ENCODE peak calls at places on chromosome 6, in nine cellular contexts. One of them, this sample, is unnamed.
A peak's percentile ranks its signal among the peaks of the same experiment; 100 is the strongest.

GRCh38 chr6:128432394-128432793 is 88.0 kb downstream of the PTPRK start:
- DNase-seq in GM23248: peak; percentile 72
- DNase-seq in HCT116: no peak
- DNase-seq in GM23338: no peak
- DNase-seq in MM.1S: no peak
- DNase-seq in neural progenitor cell: no peak
- DNase-seq in OCI-LY7: no peak
- DNase-seq in hepatocyte: no peak
- DNase-seq in SK-N-SH: no peak
- DNase-seq in this sample: peak; percentile 58

GRCh38 chr6:14647311-14647710 is 529.7 kb downstream of the CD83 start:
- DNase-seq in GM23248: no peak
- DNase-seq in HCT116: no peak
- DNase-seq in SK-N-SH: no peak
- DNase-seq in GM23338: no peak
- DNase-seq in neural progenitor cell: no peak
- DNase-seq in OCI-LY7: no peak
- DNase-seq in MM.1S: no peak
- DNase-seq in hepatocyte: no peak
- DNase-seq in this sample: no peak

GRCh38 chr6:43759157-43759925 is 10.7 kb upstream of the VEGFA start:
- DNase-seq in neural progenitor cell: no peak
- DNase-seq in hepatocyte: no peak
- DNase-seq in OCI-LY7: no peak
- DNase-seq in SK-N-SH: no peak
- DNase-seq in MM.1S: no peak
- DNase-seq in HCT116: no peak
- DNase-seq in GM23248: no peak
- DNase-seq in GM23338: no peak
- DNase-seq in this sample: peak; percentile 40

GRCh38 chr6:163923658-163924411 is 509.3 kb downstream of the QKI start:
- DNase-seq in neural progenitor cell: no peak
- DNase-seq in MM.1S: no peak
- DNase-seq in GM23248: no peak
- DNase-seq in GM23338: no peak
- DNase-seq in SK-N-SH: no peak
- DNase-seq in HCT116: no peak
- DNase-seq in hepatocyte: no peak
- DNase-seq in OCI-LY7: no peak
- DNase-seq in this sample: no peak

GRCh38 chr6:158753826-158754225 is 65.3 kb downstream of the EZR start:
- DNase-seq in MM.1S: no peak
- DNase-seq in neural progenitor cell: no peak
- DNase-seq in GM23338: no peak
- DNase-seq in GM23248: no peak
- DNase-seq in SK-N-SH: no peak
- DNase-seq in hepatocyte: no peak
- DNase-seq in HCT116: no peak
- DNase-seq in OCI-LY7: no peak
- DNase-seq in this sample: no peak

GRCh38 chr6:11486959-11487358 is 50.6 kb upstream of the TMEM170B start:
- DNase-seq in hepatocyte: no peak
- DNase-seq in GM23338: no peak
- DNase-seq in neural progenitor cell: no peak
- DNase-seq in HCT116: no peak
- DNase-seq in MM.1S: no peak
- DNase-seq in OCI-LY7: no peak
- DNase-seq in SK-N-SH: no peak
- DNase-seq in GM23248: no peak
- DNase-seq in this sample: no peak

GRCh38 chr6:130457605-130458004 is 91.8 kb downstream of the TMEM200A start:
- DNase-seq in GM23248: peak; percentile 61
- DNase-seq in OCI-LY7: no peak
- DNase-seq in hepatocyte: no peak
- DNase-seq in SK-N-SH: no peak
- DNase-seq in GM23338: peak; percentile 13
- DNase-seq in HCT116: no peak
- DNase-seq in MM.1S: no peak
- DNase-seq in neural progenitor cell: no peak
- DNase-seq in this sample: no peak

GRCh38 chr6:53361549-53362031 is 12.8 kb upstream of the ELOVL5 start:
- DNase-seq in MM.1S: no peak
- DNase-seq in OCI-LY7: no peak
- DNase-seq in hepatocyte: no peak
- DNase-seq in HCT116: no peak
- DNase-seq in GM23338: no peak
- DNase-seq in SK-N-SH: no peak
- DNase-seq in GM23248: peak; percentile 70
- DNase-seq in neural progenitor cell: peak; percentile 38
- DNase-seq in this sample: peak; percentile 55

GRCh38 chr6:74467533-74468215 is 738.2 kb downstream of the COL12A1 start:
- DNase-seq in hepatocyte: no peak
- DNase-seq in neural progenitor cell: no peak
- DNase-seq in GM23248: no peak
- DNase-seq in HCT116: no peak
- DNase-seq in SK-N-SH: no peak
- DNase-seq in MM.1S: no peak
- DNase-seq in GM23338: no peak
- DNase-seq in OCI-LY7: no peak
- DNase-seq in this sample: no peak

GRCh38 chr6:145374566-145374965 is 360.8 kb downstream of the EPM2A start:
- DNase-seq in GM23338: no peak
- DNase-seq in GM23248: no peak
- DNase-seq in OCI-LY7: no peak
- DNase-seq in hepatocyte: no peak
- DNase-seq in neural progenitor cell: no peak
- DNase-seq in SK-N-SH: no peak
- DNase-seq in MM.1S: no peak
- DNase-seq in HCT116: no peak
- DNase-seq in this sample: no peak

GRCh38 chr6:155442562-155442961 is 13.1 kb downstream of the NOX3 start:
- DNase-seq in MM.1S: no peak
- DNase-seq in OCI-LY7: no peak
- DNase-seq in GM23338: no peak
- DNase-seq in GM23248: no peak
- DNase-seq in neural progenitor cell: no peak
- DNase-seq in hepatocyte: no peak
- DNase-seq in SK-N-SH: peak; percentile 47
- DNase-seq in HCT116: no peak
- DNase-seq in this sample: no peak

GRCh38 chr6:107320126-107320525 is 139.2 kb downstream of the PDSS2 start:
- DNase-seq in HCT116: no peak
- DNase-seq in GM23338: no peak
- DNase-seq in neural progenitor cell: no peak
- DNase-seq in hepatocyte: no peak
- DNase-seq in GM23248: peak; percentile 79
- DNase-seq in SK-N-SH: no peak
- DNase-seq in MM.1S: no peak
- DNase-seq in OCI-LY7: no peak
- DNase-seq in this sample: no peak

GRCh38 chr6:42644211-42644610 is 78.2 kb downstream of the PRPH2 start:
- DNase-seq in OCI-LY7: no peak
- DNase-seq in GM23248: no peak
- DNase-seq in MM.1S: no peak
- DNase-seq in SK-N-SH: no peak
- DNase-seq in hepatocyte: no peak
- DNase-seq in GM23338: no peak
- DNase-seq in neural progenitor cell: no peak
- DNase-seq in HCT116: no peak
- DNase-seq in this sample: no peak

GRCh38 chr6:42637681-42638080 is 73.9 kb downstream of the UBR2 start:
- DNase-seq in GM23338: no peak
- DNase-seq in HCT116: no peak
- DNase-seq in MM.1S: no peak
- DNase-seq in SK-N-SH: no peak
- DNase-seq in GM23248: no peak
- DNase-seq in hepatocyte: no peak
- DNase-seq in OCI-LY7: no peak
- DNase-seq in neural progenitor cell: no peak
- DNase-seq in this sample: no peak

GRCh38 chr6:42642794-42643193 is 79.0 kb downstream of the UBR2 start:
- DNase-seq in HCT116: no peak
- DNase-seq in GM23338: no peak
- DNase-seq in SK-N-SH: no peak
- DNase-seq in hepatocyte: no peak
- DNase-seq in neural progenitor cell: no peak
- DNase-seq in MM.1S: no peak
- DNase-seq in OCI-LY7: no peak
- DNase-seq in GM23248: no peak
- DNase-seq in this sample: no peak
- TF ChIP-seq EZH2phosphoT487 in HCT116: no peak
- TF ChIP-seq EZH2phosphoT487 in GM23338: no peak
- TF ChIP-seq EZH2phosphoT487 in SK-N-SH: no peak
- TF ChIP-seq EZH2phosphoT487 in hepatocyte: no peak
- TF ChIP-seq EZH2phosphoT487 in neural progenitor cell: no peak
- TF ChIP-seq EZH2phosphoT487 in MM.1S: no peak
- TF ChIP-seq EZH2phosphoT487 in OCI-LY7: no peak
- TF ChIP-seq EZH2phosphoT487 in GM23248: no peak
- TF ChIP-seq EZH2phosphoT487 in this sample: no peak

GRCh38 chr6:47147175-47147727 is 105.1 kb upstream of the ADGRF1 start:
- DNase-seq in GM23248: no peak
- DNase-seq in neural progenitor cell: no peak
- DNase-seq in HCT116: no peak
- DNase-seq in hepatocyte: no peak
- DNase-seq in MM.1S: no peak
- DNase-seq in GM23338: no peak
- DNase-seq in OCI-LY7: no peak
- DNase-seq in SK-N-SH: no peak
- DNase-seq in this sample: no peak

GRCh38 chr6:47145212-47145611 is 103.1 kb upstream of the ADGRF1 start:
- DNase-seq in SK-N-SH: no peak
- DNase-seq in hepatocyte: no peak
- DNase-seq in neural progenitor cell: no peak
- DNase-seq in HCT116: no peak
- DNase-seq in GM23338: no peak
- DNase-seq in GM23248: peak; percentile 29
- DNase-seq in MM.1S: no peak
- DNase-seq in OCI-LY7: no peak
- DNase-seq in this sample: no peak

GRCh38 chr6:47147836-47148344 is 105.8 kb upstream of the ADGRF1 start:
- DNase-seq in OCI-LY7: no peak
- DNase-seq in GM23338: no peak
- DNase-seq in GM23248: no peak
- DNase-seq in neural progenitor cell: no peak
- DNase-seq in hepatocyte: no peak
- DNase-seq in SK-N-SH: no peak
- DNase-seq in HCT116: no peak
- DNase-seq in MM.1S: no peak
- DNase-seq in this sample: no peak

GRCh38 chr6:47144306-47144705 is 102.2 kb upstream of the ADGRF1 start:
- DNase-seq in hepatocyte: no peak
- DNase-seq in OCI-LY7: no peak
- DNase-seq in GM23248: peak; percentile 84
- DNase-seq in GM23338: peak; percentile 36
- DNase-seq in SK-N-SH: no peak
- DNase-seq in MM.1S: no peak
- DNase-seq in neural progenitor cell: no peak
- DNase-seq in HCT116: no peak
- DNase-seq in this sample: no peak

GRCh38 chr6:47146426-47147174 is 104.5 kb upstream of the ADGRF1 start:
- DNase-seq in OCI-LY7: peak; percentile 23
- DNase-seq in hepatocyte: no peak
- DNase-seq in MM.1S: no peak
- DNase-seq in GM23338: peak; percentile 34
- DNase-seq in GM23248: peak; percentile 64
- DNase-seq in SK-N-SH: no peak
- DNase-seq in neural progenitor cell: peak; percentile 15
- DNase-seq in HCT116: no peak
- DNase-seq in this sample: peak; percentile 65
- TF ChIP-seq EZH2phosphoT487 in OCI-LY7: no peak
- TF ChIP-seq EZH2phosphoT487 in hepatocyte: no peak
- TF ChIP-seq EZH2phosphoT487 in MM.1S: no peak
- TF ChIP-seq EZH2phosphoT487 in GM23338: no peak
- TF ChIP-seq EZH2phosphoT487 in GM23248: no peak
- TF ChIP-seq EZH2phosphoT487 in SK-N-SH: no peak
- TF ChIP-seq EZH2phosphoT487 in neural progenitor cell: no peak
- TF ChIP-seq EZH2phosphoT487 in HCT116: no peak
- TF ChIP-seq EZH2phosphoT487 in this sample: no peak

GRCh38 chr6:40965046-40965445 is 74.0 kb downstream of the UNC5CL start:
- DNase-seq in GM23338: no peak
- DNase-seq in OCI-LY7: no peak
- DNase-seq in MM.1S: no peak
- DNase-seq in GM23248: no peak
- DNase-seq in hepatocyte: no peak
- DNase-seq in HCT116: no peak
- DNase-seq in neural progenitor cell: no peak
- DNase-seq in SK-N-SH: no peak
- DNase-seq in this sample: no peak
- TF ChIP-seq EZH2phosphoT487 in GM23338: no peak
- TF ChIP-seq EZH2phosphoT487 in OCI-LY7: no peak
- TF ChIP-seq EZH2phosphoT487 in MM.1S: no peak
- TF ChIP-seq EZH2phosphoT487 in GM23248: no peak
- TF ChIP-seq EZH2phosphoT487 in hepatocyte: no peak
- TF ChIP-seq EZH2phosphoT487 in HCT116: no peak
- TF ChIP-seq EZH2phosphoT487 in neural progenitor cell: no peak
- TF ChIP-seq EZH2phosphoT487 in SK-N-SH: no peak
- TF ChIP-seq EZH2phosphoT487 in this sample: no peak

GRCh38 chr6:95248501-95248900 is 328.8 kb upstream of the MANEA start:
- DNase-seq in neural progenitor cell: no peak
- DNase-seq in GM23248: no peak
- DNase-seq in MM.1S: no peak
- DNase-seq in SK-N-SH: no peak
- DNase-seq in OCI-LY7: no peak
- DNase-seq in GM23338: peak; percentile 20
- DNase-seq in HCT116: no peak
- DNase-seq in hepatocyte: no peak
- DNase-seq in this sample: no peak

GRCh38 chr6:95240514-95240913 is 336.8 kb upstream of the MANEA start:
- DNase-seq in hepatocyte: no peak
- DNase-seq in HCT116: no peak
- DNase-seq in MM.1S: no peak
- DNase-seq in GM23248: no peak
- DNase-seq in GM23338: no peak
- DNase-seq in neural progenitor cell: no peak
- DNase-seq in OCI-LY7: no peak
- DNase-seq in SK-N-SH: peak; percentile 58
- DNase-seq in this sample: no peak

GRCh38 chr6:95244749-95245148 is 332.6 kb upstream of the MANEA start:
- DNase-seq in MM.1S: no peak
- DNase-seq in HCT116: no peak
- DNase-seq in GM23248: no peak
- DNase-seq in SK-N-SH: no peak
- DNase-seq in hepatocyte: no peak
- DNase-seq in GM23338: no peak
- DNase-seq in OCI-LY7: no peak
- DNase-seq in neural progenitor cell: no peak
- DNase-seq in this sample: peak; percentile 52

GRCh38 chr6:95242560-95242959 is 334.8 kb upstream of the MANEA start:
- DNase-seq in HCT116: no peak
- DNase-seq in MM.1S: no peak
- DNase-seq in SK-N-SH: no peak
- DNase-seq in neural progenitor cell: no peak
- DNase-seq in GM23248: no peak
- DNase-seq in OCI-LY7: no peak
- DNase-seq in GM23338: no peak
- DNase-seq in hepatocyte: no peak
- DNase-seq in this sample: no peak

DNA sequence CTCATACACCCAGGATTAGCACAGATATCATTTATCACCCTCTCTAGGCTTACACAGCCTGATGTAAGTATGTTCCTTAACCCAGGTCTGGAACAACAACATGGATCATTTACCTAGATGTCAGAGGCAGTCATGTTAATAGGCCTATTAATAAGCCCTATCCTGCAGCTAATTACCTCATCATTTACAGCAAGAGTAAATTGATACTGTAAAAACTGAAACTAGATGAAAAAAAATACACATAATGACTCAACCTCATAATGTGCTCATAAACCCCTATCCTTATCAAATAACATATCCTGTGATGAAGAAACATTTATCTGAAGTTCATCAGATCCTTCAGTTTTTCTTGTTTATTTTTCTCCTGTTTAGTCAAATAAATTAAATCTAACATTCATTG is 334.2 kb upstream of the MANEA start:
- DNase-seq in SK-N-SH: no peak
- DNase-seq in HCT116: no peak
- DNase-seq in MM.1S: no peak
- DNase-seq in GM23248: no peak
- DNase-seq in GM23338: no peak
- DNase-seq in hepatocyte: no peak
- DNase-seq in neural progenitor cell: no peak
- DNase-seq in OCI-LY7: no peak
- DNase-seq in this sample: peak; percentile 3
- TF ChIP-seq EZH2phosphoT487 in SK-N-SH: no peak
- TF ChIP-seq EZH2phosphoT487 in HCT116: no peak
- TF ChIP-seq EZH2phosphoT487 in MM.1S: no peak
- TF ChIP-seq EZH2phosphoT487 in GM23248: no peak
- TF ChIP-seq EZH2phosphoT487 in GM23338: no peak
- TF ChIP-seq EZH2phosphoT487 in hepatocyte: no peak
- TF ChIP-seq EZH2phosphoT487 in neural progenitor cell: no peak
- TF ChIP-seq EZH2phosphoT487 in OCI-LY7: no peak
- TF ChIP-seq EZH2phosphoT487 in this sample: no peak

This sample was measured in PC-3.